ENCODE peak calls at places on chromosome 1, in seven cellular contexts. K is T-cell, C is caudate nucleus, A is GM23248, T is RCC 7860, V is Right ventricle myocardium inferior, Z is putamen. D is an unnamed sample.

GRCh38 chr1:115210302-115210711 is 121.0 kb upstream of the TSPAN2 start:
- DNase-seq in K (no peak), C (no peak), A (peak; percentile 71), T (no peak), V (no peak), Z (no peak), D (no peak)

GRCh38 chr1:205226868-205227583 is 720 bp upstream of the TMCC2 start:
- DNase-seq in K (no peak), C (no peak), A (peak; percentile 77), T (peak; percentile 29), V (no peak), Z (no peak), D (no peak)

GRCh38 chr1:205304046-205304694 is 17.4 kb downstream of the NUAK2 start:
- DNase-seq in K (no peak), C (no peak), A (no peak), T (no peak), V (no peak), Z (no peak), D (no peak)

GRCh38 chr1:62875676-62876075 is 91.7 kb downstream of the ATG4C start:
- DNase-seq in K (no peak), C (no peak), A (peak; percentile 3), T (no peak), V (no peak), Z (peak; percentile 14), D (no peak)

GRCh38 chr1:235127774-235128452 is 724 bp downstream of the TOMM20 start:
- DNase-seq in K (no peak), C (no peak), A (peak; percentile 45), T (no peak), V (no peak), Z (peak; percentile 22), D (no peak)

GRCh38 chr1:31575373-31576140 is 758 bp upstream of the TINAGL1 start:
- DNase-seq in K (no peak), C (no peak), A (no peak), T (peak; percentile 64), V (no peak), Z (no peak), D (peak; percentile 58)

GRCh38 chr1:31523769-31524168 is 52.5 kb upstream of the TINAGL1 start:
- DNase-seq in K (no peak), C (no peak), A (peak; percentile 70), T (peak; percentile 34), V (no peak), Z (no peak), D (peak; percentile 62)

GRCh38 chr1:18901952-18902522 is 318 bp downstream of the ALDH4A1 start:
- DNase-seq in K (no peak), C (peak; percentile 51), A (peak; percentile 68), T (no peak), V (no peak), Z (no peak), D (no peak)

GRCh38 chr1:232548651-232549050 is 81.3 kb downstream of the SIPA1L2 start:
- DNase-seq in K (no peak), C (no peak), A (no peak), T (no peak), V (no peak), Z (no peak), D (peak; percentile 25)

GRCh38 chr1:182629674-182630073 is 25.5 kb upstream of the RGS16 start:
- DNase-seq in K (peak; percentile 25), C (no peak), A (no peak), T (no peak), V (no peak), Z (no peak), D (no peak)

GRCh38 chr1:198657550-198658064 is 18.8 kb downstream of the PTPRC start:
- DNase-seq in K (peak; percentile 26), C (no peak), A (peak; percentile 95), T (no peak), V (no peak), Z (no peak), D (no peak)

GRCh38 chr1:160777486-160778089 is 18.4 kb upstream of the LY9 start:
- DNase-seq in K (no peak), C (no peak), A (peak; percentile 10), T (no peak), V (no peak), Z (no peak), D (no peak)

GRCh38 chr1:28064064-28064463 is 24.3 kb downstream of the EYA3 start:
- DNase-seq in K (no peak), C (no peak), A (peak; percentile 67), T (no peak), V (no peak), Z (no peak), D (no peak)

GRCh38 chr1:43446388-43446740 is 7.4 kb downstream of the HYI start:
- DNase-seq in K (no peak), C (no peak), A (no peak), T (no peak), V (no peak), Z (no peak), D (no peak)

GRCh38 chr1:221683681-221684080 is 58.2 kb downstream of the DUSP10 start:
- DNase-seq in K (no peak), C (no peak), A (peak; percentile 43), T (no peak), V (no peak), Z (no peak), D (no peak)

GRCh38 chr1:8329439-8329838 is 11.5 kb downstream of the SLC45A1 start:
- DNase-seq in K (no peak), C (no peak), A (peak; percentile 47), T (no peak), V (no peak), Z (no peak), D (no peak)

GRCh38 chr1:205669341-205670142 is 10.8 kb downstream of the SLC45A3 start:
- DNase-seq in K (no peak), C (peak; percentile 38), A (peak; percentile 19), T (no peak), V (no peak), Z (peak; percentile 62), D (peak; percentile 65)

GRCh38 chr1:113701429-113701828 is 57.9 kb downstream of the PHTF1 start:
- DNase-seq in K (no peak), C (no peak), A (peak; percentile 5), T (no peak), V (no peak), Z (no peak), D (no peak)

GRCh38 chr1:220294754-220295419 is 22.6 kb upstream of the RAB3GAP2 start:
- DNase-seq in K (no peak), C (no peak), A (peak; percentile 73), T (no peak), V (no peak), Z (no peak), D (no peak)

GRCh38 chr1:154943649-154944421 is 7.3 kb upstream of the PMVK start:
- DNase-seq in K (peak; percentile 21), C (no peak), A (peak; percentile 48), T (peak; percentile 4), V (no peak), Z (no peak), D (peak; percentile 73)

GRCh38 chr1:159171254-159171687 is at the start of gene CADM3:
- DNase-seq in K (no peak), C (peak; percentile 34), A (no peak), T (no peak), V (no peak), Z (peak; percentile 49), D (peak; percentile 63)

GRCh38 chr1:43067856-43068751 is 104.0 kb downstream of the EBNA1BP2 start:
- DNase-seq in K (peak; percentile 22), C (no peak), A (peak; percentile 20), T (no peak), V (no peak), Z (no peak), D (peak; percentile 72)

GRCh38 chr1:21901473-21901847 is 35.6 kb downstream of the HSPG2 start:
- DNase-seq in K (no peak), C (no peak), A (peak; percentile 94), T (no peak), V (peak; percentile 80), Z (no peak), D (peak; percentile 86)

GRCh38 chr1:119449964-119450363 is 35.0 kb downstream of the HSD3B2 start:
- DNase-seq in K (no peak), C (no peak), A (peak; percentile 24), T (no peak), V (no peak), Z (no peak), D (no peak)

GRCh38 chr1:155623357-155623756 is 13.3 kb downstream of the MSTO1 start:
- DNase-seq in K (no peak), C (no peak), A (no peak), T (no peak), V (no peak), Z (no peak), D (no peak)

GRCh38 chr1:85137660-85138059 is 63.2 kb downstream of the SYDE2 start:
- DNase-seq in K (no peak), C (no peak), A (peak; percentile 35), T (peak; percentile 77), V (peak; percentile 69), Z (peak; percentile 9), D (peak; percentile 83)

GRCh38 chr1:29677028-29678024 is 441.0 kb downstream of the PTPRU start:
- DNase-seq in K (no peak), C (no peak), A (no peak), T (no peak), V (no peak), Z (no peak), D (no peak)

D was measured in right cardiac atrium.